ENCODE peak calls at places on chromosomes 3 and 15, in ten cellular contexts. P, M, V, G, Z, B, S, E, N and F are unnamed samples.

GRCh38 chr3:41259449-41260062 is 60.3 kb downstream of the CTNNB1 start:
- DNase-seq in S (peak; percentile 87), Z (no peak), B (no peak), P (no peak), G (no peak), M (no peak), V (no peak), N (no peak), E (peak; percentile 35), F (peak; percentile 54)

GRCh38 chr3:134445631-134446030 is 40.2 kb downstream of the ANAPC13 start:
- DNase-seq in G (no peak), M (no peak), Z (peak; percentile 42), P (no peak), S (no peak), E (peak; percentile 45), N (no peak), B (no peak), V (no peak), F (peak; percentile 56)

GRCh38 chr3:137163241-137163916 is 205.6 kb downstream of the IL20RB start:
- DNase-seq in V (peak; percentile 19), P (no peak), Z (peak; percentile 17), G (no peak), M (no peak), S (no peak), B (no peak), E (no peak), N (peak; percentile 10), F (peak; percentile 8)

GRCh38 chr3:33030802-33031201 is 66.1 kb downstream of the GLB1 start:
- DNase-seq in V (peak; percentile 44), P (no peak), Z (no peak), B (no peak), N (no peak), G (no peak), E (no peak), S (no peak), M (no peak), F (no peak)

GRCh38 chr15:29086001-29086400 is 183.6 kb downstream of the NSMCE3 start:
- DNase-seq in N (no peak), S (no peak), G (no peak), B (no peak), Z (no peak), M (no peak), V (no peak), E (no peak), P (no peak), F (no peak)

GRCh38 chr3:71345429-71346027 is 238.0 kb downstream of the FOXP1 start:
- DNase-seq in G (no peak), N (no peak), S (no peak), Z (no peak), B (no peak), M (no peak), P (no peak), E (no peak), V (peak; percentile 20), F (peak; percentile 50)

GRCh38 chr3:186458306-186459107 is 85.7 kb downstream of the CRYGS start:
- DNase-seq in M (no peak), Z (no peak), V (no peak), N (no peak), B (no peak), S (no peak), P (peak; percentile 21), E (no peak), G (no peak), F (no peak)

GRCh38 chr15:81940467-81941451 is 105.1 kb downstream of the MEX3B start:
- DNase-seq in M (no peak), G (no peak), P (no peak), S (peak; percentile 4), Z (no peak), B (no peak), N (no peak), V (no peak), E (no peak), F (peak; percentile 68)

GRCh38 chr3:173739716-173740115 is 342.2 kb downstream of the NLGN1 start:
- DNase-seq in B (no peak), S (peak; percentile 24), N (no peak), P (no peak), V (peak; percentile 39), M (no peak), G (no peak), E (no peak), Z (no peak), F (no peak)

GRCh38 chr3:174955513-174956001 is 96.4 kb downstream of the NAALADL2 start:
- DNase-seq in P (no peak), Z (peak; percentile 28), V (no peak), S (peak; percentile 90), N (no peak), M (no peak), E (peak; percentile 90), B (no peak), G (peak; percentile 22), F (peak; percentile 64)

GRCh38 chr3:139836656-139837464 is 98.1 kb upstream of the CLSTN2 start:
- DNase-seq in M (no peak), S (no peak), Z (no peak), G (no peak), N (no peak), B (no peak), V (no peak), P (no peak), E (no peak), F (no peak)

GRCh38 chr3:192883512-192883911 is 34.1 kb downstream of the MB21D2 start:
- DNase-seq in E (peak; percentile 74), S (peak; percentile 52), B (no peak), P (no peak), M (no peak), Z (no peak), G (no peak), N (no peak), V (no peak), F (no peak)

DNA sequence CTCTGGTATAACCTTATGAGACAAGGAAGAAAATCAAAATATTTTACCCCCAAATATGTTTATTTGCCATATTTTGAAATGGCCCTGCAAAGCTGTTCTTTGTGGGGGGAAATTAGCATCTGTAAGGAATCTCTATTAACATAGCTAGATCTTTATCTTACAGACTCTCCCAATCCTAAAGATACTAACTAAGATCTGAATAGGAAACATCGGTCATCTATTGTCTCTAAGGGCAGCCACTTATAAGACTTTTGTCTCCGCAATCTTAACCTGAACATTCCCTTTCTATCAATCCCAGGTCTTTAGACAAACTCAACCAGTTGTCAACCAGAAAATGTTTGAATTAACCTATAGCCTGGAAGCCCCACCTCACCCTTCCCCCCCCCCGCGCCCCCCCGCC is 21.2 kb downstream of the UMPS start:
- DNase-seq in G (no peak), E (no peak), V (peak; percentile 17), B (no peak), N (no peak), M (no peak), P (no peak), S (no peak), Z (no peak), F (no peak)
- H3K9me2 ChIP-seq in G (no peaks in the 10 kb centered on the region), E (no peaks in the 10 kb centered on the region), V (peaks cover 3% of the 10 kb centered on the region), B (no peaks in the 10 kb centered on the region), N (no peaks in the 10 kb centered on the region), M (no peaks in the 10 kb centered on the region), P (no peaks in the 10 kb centered on the region), S (no peaks in the 10 kb centered on the region), Z (no peaks in the 10 kb centered on the region), F (no peaks in the 10 kb centered on the region)

GRCh38 chr3:59128685-59129084 is 78.9 kb upstream of the CFAP20DC start:
- DNase-seq in P (no peak), V (peak; percentile 89), M (no peak), S (no peak), G (no peak), N (no peak), E (no peak), Z (no peak), B (no peak), F (no peak)
- H3K9me2 ChIP-seq in P (no peaks in the 10 kb centered on the region), V (peaks cover 5% of the 10 kb centered on the region), M (no peaks in the 10 kb centered on the region), S (no peaks in the 10 kb centered on the region), G (no peaks in the 10 kb centered on the region), N (no peaks in the 10 kb centered on the region), E (peaks cover under 1% of the 10 kb centered on the region), Z (no peaks in the 10 kb centered on the region), B (no peaks in the 10 kb centered on the region), F (no peaks in the 10 kb centered on the region)

GRCh38 chr15:47622058-47622457 is 95.2 kb upstream of the SEMA6D start:
- DNase-seq in B (no peak), Z (no peak), M (no peak), V (no peak), N (no peak), S (no peak), E (no peak), G (no peak), P (peak; percentile 24), F (no peak)

GRCh38 chr15:47618216-47618615 is 99.1 kb upstream of the SEMA6D start:
- DNase-seq in Z (no peak), M (no peak), E (no peak), B (no peak), P (no peak), S (no peak), V (no peak), N (no peak), G (no peak), F (no peak)

GRCh38 chr15:47614341-47614740 is 103.0 kb upstream of the SEMA6D start:
- DNase-seq in Z (no peak), G (no peak), P (no peak), E (no peak), B (no peak), N (no peak), V (no peak), M (no peak), S (no peak), F (no peak)

GRCh38 chr15:47620960-47621681 is 96.2 kb upstream of the SEMA6D start:
- DNase-seq in S (peak; percentile 88), E (no peak), N (no peak), B (no peak), Z (no peak), V (no peak), G (no peak), M (no peak), P (no peak), F (peak; percentile 21)

DNA sequence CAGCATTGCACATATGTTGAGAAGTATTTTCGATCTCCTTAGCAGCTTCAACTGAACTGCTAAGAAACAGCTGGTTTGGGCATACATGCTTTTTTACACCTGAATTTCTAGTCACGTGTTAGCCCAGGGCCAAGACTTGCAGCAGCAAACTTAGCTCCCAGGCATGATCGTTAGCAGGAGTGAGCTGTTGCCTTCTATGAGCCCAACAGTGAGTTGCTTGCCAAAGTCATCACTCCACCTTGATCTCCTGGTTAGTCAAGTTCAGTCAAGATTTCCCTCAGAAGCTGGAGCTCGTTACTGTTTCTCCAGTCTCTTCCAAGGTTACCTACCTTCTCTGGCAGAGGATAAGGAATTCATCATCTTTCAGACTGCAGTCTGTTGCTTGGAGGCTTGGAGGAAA is 100.4 kb upstream of the SEMA6D start:
- DNase-seq in P (no peak), M (no peak), Z (no peak), N (no peak), G (no peak), E (no peak), S (peak; percentile 4), B (no peak), V (no peak), F (no peak)
- H3K9me2 ChIP-seq in P (no peaks in the 10 kb centered on the region), M (no peaks in the 10 kb centered on the region), Z (no peaks in the 10 kb centered on the region), N (no peaks in the 10 kb centered on the region), G (no peaks in the 10 kb centered on the region), E (no peaks in the 10 kb centered on the region), S (no peaks in the 10 kb centered on the region), B (no peaks in the 10 kb centered on the region), V (no peaks in the 10 kb centered on the region), F (no peaks in the 10 kb centered on the region)

GRCh38 chr3:169228522-169228921 is 435.0 kb downstream of the MECOM start:
- DNase-seq in Z (no peak), V (no peak), N (no peak), B (no peak), P (no peak), G (no peak), S (no peak), E (no peak), M (no peak), F (peak; percentile 6)

GRCh38 chr3:169232863-169233262 is 430.6 kb downstream of the MECOM start:
- DNase-seq in V (no peak), E (no peak), P (no peak), G (no peak), B (no peak), S (no peak), Z (no peak), N (no peak), M (no peak), F (peak; percentile 44)

GRCh38 chr3:169227911-169228310 is 435.6 kb downstream of the MECOM start:
- DNase-seq in V (peak; percentile 23), M (no peak), B (no peak), E (no peak), G (no peak), Z (no peak), N (no peak), S (no peak), P (peak; percentile 91), F (peak; percentile 85)
- H3K9me2 ChIP-seq in V (no peaks in the 10 kb centered on the region), M (no peaks in the 10 kb centered on the region), B (no peaks in the 10 kb centered on the region), E (no peaks in the 10 kb centered on the region), G (no peaks in the 10 kb centered on the region), Z (no peaks in the 10 kb centered on the region), N (no peaks in the 10 kb centered on the region), S (no peaks in the 10 kb centered on the region), P (no peaks in the 10 kb centered on the region), F (no peaks in the 10 kb centered on the region)